ENCODE peak calls at places on chromosomes 5 and 9, in four cellular contexts. M, H, L and B are unnamed samples. For H3K27me3, the result is how much of the 10 kb centered on the place peaks cover.

GRCh38 chr5:141969783-141970741 is 1.2 kb downstream of the RNF14 start:
- DNase-seq in H (peak), L (no peak), M (no peak), B (no peak)

GRCh38 chr9:5516453-5517220 is 6.3 kb downstream of the PDCD1LG2 start:
- DNase-seq in L (no peak), H (no peak), M (no peak), B (no peak)

GRCh38 chr9:38671748-38672147 is 48.2 kb downstream of the FAM240B start:
- DNase-seq in L (no peak), M (no peak), H (no peak), B (no peak)

GRCh38 chr5:6424700-6425099 is 24.0 kb upstream of the UBE2QL1 start:
- DNase-seq in H (no peak), L (no peak), M (no peak), B (no peak)

GRCh38 chr9:72383978-72384709 is 19.1 kb upstream of the ZFAND5 start:
- DNase-seq in M (no peak), H (no peak), L (no peak), B (peak)

GRCh38 chr5:14816374-14816998 is 55.1 kb downstream of the ANKH start:
- DNase-seq in H (no peak), M (no peak), L (no peak), B (no peak)

GRCh38 chr5:58335518-58335917 is 124.4 kb downstream of the PLK2 start:
- DNase-seq in H (no peak), M (no peak), L (no peak), B (no peak)

GRCh38 chr9:88173378-88173999 is 35.2 kb upstream of the SPATA31C2 start:
- DNase-seq in M (peak), H (peak), L (no peak), B (no peak)

GRCh38 chr5:59092758-59093157 is 509.9 kb downstream of the RAB3C start:
- DNase-seq in L (no peak), M (no peak), H (no peak), B (no peak)

GRCh38 chr5:17169507-17169906 is 47.9 kb upstream of the BASP1 start:
- DNase-seq in M (no peak), H (no peak), L (no peak), B (no peak)

GRCh38 chr5:147507480-147508126 is 2.3 kb downstream of the DPYSL3 start:
- DNase-seq in M (no peak), L (no peak), H (peak), B (no peak)

GRCh38 chr5:135683227-135683626 is 104.4 kb upstream of the CXCL14 start:
- DNase-seq in L (no peak), H (no peak), M (no peak), B (no peak)

GRCh38 chr9:36949470-36949869 is 84.6 kb downstream of the PAX5 start:
- DNase-seq in H (no peak), M (no peak), L (no peak), B (no peak)

GRCh38 chr9:69535911-69536310 is 136.3 kb downstream of the APBA1 start:
- DNase-seq in M (no peak), L (no peak), H (no peak), B (no peak)

GRCh38 chr5:127943061-127943371 is 140.6 kb upstream of the SLC12A2 start:
- DNase-seq in L (no peak), M (no peak), H (no peak), B (no peak)

GRCh38 chr5:87390576-87391199 is 22.0 kb downstream of the CCNH start:
- DNase-seq in M (no peak), H (no peak), L (no peak), B (no peak)

GRCh38 chr9:95504053-95504963 is 12.5 kb downstream of the PTCH1 start:
- DNase-seq in L (no peak), H (peak), M (peak), B (no peak)

GRCh38 chr9:78424299-78424698 is 127.4 kb downstream of the PSAT1 start:
- DNase-seq in L (no peak), M (no peak), H (no peak), B (no peak)

GRCh38 chr5:74673011-74673790 is 11.8 kb upstream of the HEXB start:
- DNase-seq in H (no peak), L (no peak), M (no peak), B (no peak)

GRCh38 chr9:70484232-70485130 is 70.0 kb upstream of the KLF9 start:
- DNase-seq in M (peak), H (peak), L (no peak), B (no peak)

GRCh38 chr5:65163698-65164097 is 318.0 kb downstream of the ADAMTS6 start:
- DNase-seq in H (no peak), L (no peak), M (no peak), B (no peak)

GRCh38 chr9:70553718-70554673 is 139.5 kb upstream of the KLF9 start:
- DNase-seq in L (no peak), H (no peak), M (no peak), B (peak)

GRCh38 chr5:163948086-163948666 is 442.8 kb downstream of the MAT2B start:
- DNase-seq in H (no peak), M (no peak), L (no peak), B (no peak)

GRCh38 chr5:150066901-150067396 is 19.4 kb downstream of the CSF1R start:
- DNase-seq in M (no peak), L (no peak), H (no peak), B (peak)

GRCh38 chr9:131477816-131478419 is 24.8 kb upstream of the POMT1 start:
- DNase-seq in M (no peak), H (no peak), L (no peak), B (no peak)

GRCh38 chr5:14739538-14739937 is 75.0 kb downstream of the OTULIN start:
- DNase-seq in L (no peak), H (no peak), M (no peak), B (no peak)

GRCh38 chr9:123647145-123647544 is 282.8 kb downstream of the DENND1A start:
- DNase-seq in M (no peak), H (no peak), L (no peak), B (no peak)

GRCh38 chr5:160353379-160353778 is 17.0 kb downstream of the C1QTNF2 start:
- DNase-seq in L (no peak), H (no peak), M (no peak), B (no peak)

GRCh38 chr5:1167728-1168709 is 33.4 kb upstream of the SLC6A19 start:
- DNase-seq in L (peak), H (peak), M (peak), B (peak)

GRCh38 chr5:73150872-73151271 is 22.1 kb upstream of the TMEM174 start:
- DNase-seq in H (peak), M (no peak), L (no peak), B (no peak)

GRCh38 chr9:12774861-12775367 is at the start of gene LURAP1L:
- DNase-seq in H (peak), L (no peak), M (peak), B (no peak)

GRCh38 chr9:128484686-128485413 is 19.7 kb upstream of the GLE1 start:
- DNase-seq in H (no peak), M (no peak), L (no peak), B (no peak)

GRCh38 chr5:154841273-154841661 is 9.1 kb downstream of the FAXDC2 start:
- DNase-seq in L (no peak), M (no peak), H (no peak), B (no peak)
- H3K4me3 ChIP-seq in L (no peak), M (no peak), H (no peak), B (no peak)

DNA sequence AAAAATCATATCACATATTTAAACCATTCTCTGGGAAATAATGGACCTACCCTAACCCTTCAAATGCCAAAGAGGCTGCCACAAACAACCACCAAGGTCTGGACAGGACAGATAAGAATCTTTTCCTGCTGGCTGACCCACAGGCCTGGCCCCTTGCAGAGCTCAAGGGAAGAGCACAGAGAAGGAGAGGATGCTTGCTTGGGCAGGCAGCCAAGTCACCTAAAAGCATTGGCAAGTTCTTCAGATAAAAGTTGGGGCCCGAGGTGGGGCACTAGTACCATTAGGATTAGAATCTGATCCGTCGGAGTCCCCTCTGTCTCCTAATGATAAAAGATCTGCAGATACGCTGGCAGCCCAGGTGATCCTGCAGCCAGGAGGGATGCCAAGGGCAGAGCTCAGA is 176.6 kb downstream of the GABBR2 start:
- DNase-seq in M (no peak), H (no peak), L (no peak), B (no peak)
- H3K27me3 ChIP-seq in M (under half), H (under half), L (under half), B (under half)

DNA sequence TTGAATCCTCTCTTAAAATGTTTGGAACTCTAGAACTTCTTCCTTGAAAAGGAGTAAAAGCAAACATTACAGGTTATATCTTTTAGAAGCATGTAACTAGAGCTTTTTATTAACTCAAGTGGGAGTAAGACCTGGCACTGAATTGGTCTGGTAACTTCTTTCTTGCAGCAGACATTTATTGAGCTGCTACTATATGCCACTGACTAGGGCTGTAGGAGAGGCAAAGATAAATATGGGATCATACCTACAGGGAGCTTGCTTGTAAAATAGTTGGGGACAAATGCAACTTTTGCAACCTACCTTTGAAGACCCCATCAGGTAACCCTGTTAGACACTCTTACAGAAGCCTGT is 231.9 kb upstream of the TUT7 start:
- DNase-seq in M (no peak), L (no peak), H (no peak), B (no peak)
- H3K4me3 ChIP-seq in M (peak), L (peak), H (peak), B (no peak)

GRCh38 chr5:132417010-132417439 is 47.5 kb downstream of the SLC22A5 start:
- DNase-seq in H (no peak), M (peak), L (no peak), B (no peak)

GRCh38 chr5:132413567-132413966 is 44.1 kb downstream of the SLC22A5 start:
- DNase-seq in H (no peak), L (no peak), M (no peak), B (no peak)

GRCh38 chr5:132417461-132417860 is 48.0 kb downstream of the SLC22A5 start:
- DNase-seq in M (no peak), L (no peak), H (no peak), B (no peak)

GRCh38 chr5:132416306-132417009 is 46.9 kb downstream of the SLC22A5 start:
- DNase-seq in H (no peak), L (no peak), M (no peak), B (no peak)

DNA sequence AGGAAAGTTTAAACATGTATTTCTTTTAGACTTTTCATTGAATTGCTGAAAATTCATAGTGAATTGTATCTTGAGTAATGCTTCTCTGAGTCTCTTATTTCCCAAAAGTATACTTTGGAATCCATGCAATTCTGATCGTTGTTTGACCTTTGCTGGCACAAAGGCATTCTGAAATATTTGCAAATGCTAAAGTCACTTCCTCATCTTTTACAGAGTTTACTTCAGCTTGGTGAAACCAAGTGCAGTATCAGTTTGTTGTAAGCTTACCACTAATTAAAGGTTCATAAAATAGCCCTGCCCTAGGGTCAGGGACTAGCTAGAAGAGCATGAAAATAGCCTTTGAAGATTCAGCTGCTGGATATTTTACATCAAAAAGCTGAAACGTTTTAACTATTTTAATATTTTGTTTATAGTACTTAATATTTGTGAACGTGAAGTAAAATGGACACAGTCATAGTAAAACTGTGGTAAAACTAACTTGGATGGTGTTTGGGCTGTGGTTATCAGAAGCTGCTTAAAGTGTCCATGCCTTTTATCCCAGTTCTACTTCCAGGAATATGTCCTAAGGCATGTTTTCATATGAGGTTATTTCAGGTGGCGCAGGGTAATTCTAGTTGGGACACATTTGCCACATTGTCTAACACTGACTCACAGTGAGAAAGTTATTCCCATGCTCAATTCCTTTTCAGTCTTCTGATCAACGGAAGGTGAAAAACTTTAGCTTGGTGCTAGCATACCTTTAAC is 45.3 kb downstream of the SLC22A5 start:
- DNase-seq in M (no peak), L (no peak), H (no peak), B (peak)
- H3K27me3 ChIP-seq in M (under half), L (under half), H (under half), B (under half)

GRCh38 chr9:93951655-93952118 is 3.5 kb downstream of the BARX1 start:
- DNase-seq in H (no peak), M (no peak), L (peak), B (no peak)

GRCh38 chr9:93950619-93951601 is 4.2 kb downstream of the BARX1 start:
- DNase-seq in M (no peak), H (peak), L (peak), B (no peak)

GRCh38 chr9:93952784-93953491 is 2.2 kb downstream of the BARX1 start:
- DNase-seq in M (no peak), H (no peak), L (peak), B (no peak)

GRCh38 chr9:93953492-93954435 is 1.4 kb downstream of the BARX1 start:
- DNase-seq in M (no peak), L (peak), H (no peak), B (no peak)

DNA sequence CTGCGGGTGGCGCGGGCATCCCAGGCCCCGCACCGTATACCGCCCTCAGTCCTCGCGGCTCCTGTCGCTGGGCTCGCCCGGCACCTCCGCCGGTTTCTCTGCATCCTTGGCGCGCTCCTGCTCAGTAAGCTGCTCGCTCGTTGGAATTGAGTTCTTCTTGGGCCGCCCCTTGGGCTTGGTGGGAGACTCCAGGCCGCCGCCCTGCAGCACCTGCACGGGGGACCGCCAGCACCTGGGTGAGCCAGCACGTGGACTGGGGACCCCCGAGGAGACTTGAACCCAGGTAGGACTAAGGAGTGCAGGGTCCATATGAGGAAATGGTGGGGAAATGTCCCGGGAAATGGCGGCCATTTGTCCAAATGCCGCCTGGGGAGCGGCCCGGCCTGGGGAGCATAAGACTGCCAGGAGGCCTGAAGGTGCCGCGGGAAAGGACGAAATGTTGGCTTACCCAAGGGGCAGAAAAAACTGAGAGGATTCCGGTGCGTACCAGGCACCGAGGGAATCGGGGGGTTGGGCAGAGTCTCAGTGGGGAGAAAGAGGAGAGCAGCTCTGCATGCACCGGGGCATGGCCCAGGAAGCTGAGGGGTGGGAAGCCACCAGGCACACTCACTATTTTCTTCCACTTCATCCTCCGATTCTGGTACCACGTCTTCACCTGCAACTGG is 2.9 kb downstream of the BARX1 start:
- DNase-seq in M (no peak), H (no peak), L (no peak), B (no peak)
- H3K4me3 ChIP-seq in M (peak), H (peak), L (peak), B (no peak)

DNA sequence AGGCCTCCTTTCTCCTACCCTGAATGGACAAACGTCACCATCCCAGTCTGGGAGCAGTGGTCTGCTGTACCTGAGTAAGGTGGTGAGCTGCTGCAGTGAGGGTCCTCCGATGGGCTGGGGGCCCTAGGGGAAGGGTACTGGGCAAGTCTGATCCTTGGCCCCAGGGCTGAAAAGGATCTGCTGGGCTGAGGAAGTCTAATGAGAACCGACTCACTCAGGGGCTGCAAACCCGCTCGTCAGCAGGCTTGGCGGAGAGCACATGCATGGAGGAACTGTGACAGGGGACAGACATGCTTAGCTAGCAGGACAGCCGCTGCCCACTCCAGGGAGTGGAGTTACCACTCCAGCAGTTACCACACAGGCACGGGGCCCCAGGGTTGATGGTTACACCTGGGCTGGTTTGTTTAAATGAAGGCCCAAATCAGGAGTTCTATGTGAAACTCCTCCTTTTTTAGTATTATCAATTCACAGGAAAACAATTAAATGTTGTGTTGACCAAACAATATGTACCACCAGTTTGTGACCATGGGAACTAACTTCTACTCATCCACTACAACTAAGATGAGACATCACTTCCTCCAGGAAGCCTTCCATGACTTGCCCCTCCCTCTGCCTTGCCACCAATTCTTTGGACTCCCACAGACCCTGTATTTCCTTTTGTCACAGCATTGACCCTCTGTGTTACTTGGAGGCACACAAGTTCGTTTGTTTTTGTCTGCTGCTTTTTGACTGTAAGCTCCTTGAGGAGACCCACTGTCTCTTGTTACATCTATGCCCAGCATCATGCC is 56.1 kb upstream of the CPLX2 start:
- DNase-seq in M (no peak), L (peak), H (no peak), B (no peak)
- H3K27me3 ChIP-seq in M (under half), L (under half), H (under half), B (under half)

DNA sequence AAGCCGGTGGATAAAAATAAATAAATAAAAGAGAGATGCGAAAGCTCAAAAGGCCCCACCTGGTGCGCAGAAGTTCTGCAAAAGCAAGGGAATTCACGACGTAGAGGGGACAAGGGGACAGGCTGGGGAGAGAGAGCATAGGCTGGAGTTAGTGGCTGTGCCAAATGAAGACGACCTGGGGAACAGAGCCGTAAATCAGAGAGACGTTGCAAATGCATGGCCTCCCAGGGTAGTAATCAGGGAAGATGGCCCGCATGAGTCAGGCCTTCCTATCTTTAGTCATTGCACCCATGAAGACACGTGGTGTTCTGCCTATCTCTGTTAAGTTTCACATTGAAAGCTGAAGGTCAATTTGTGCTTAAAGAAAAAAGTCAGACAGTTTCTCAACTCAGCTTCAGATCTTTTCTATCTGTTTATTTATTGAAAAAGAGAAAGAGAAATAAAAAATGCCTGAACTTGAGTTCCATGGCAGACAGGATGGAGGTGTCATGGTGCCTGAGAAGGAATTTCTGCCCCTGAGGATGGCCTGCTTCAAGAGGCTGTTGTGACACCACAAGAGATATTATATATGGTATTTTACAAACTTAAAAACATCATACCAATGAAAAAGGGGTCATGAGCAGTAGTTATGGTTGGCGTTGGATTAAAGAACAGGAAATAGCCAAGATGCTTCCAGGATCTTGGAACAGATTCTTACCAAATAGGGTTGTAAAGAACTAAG is 344.8 kb downstream of the GLIS3 start:
- DNase-seq in L (no peak), H (no peak), M (no peak), B (no peak)
- H3K4me3 ChIP-seq in L (no peak), H (no peak), M (no peak), B (no peak)